ENCODE peak calls at places on chromosome 1, in six cellular contexts. N is hepatocyte, M is transverse colon, T is uterus, W is endodermal cell, P is aorta. F is an unnamed sample.
A peak's percentile ranks its signal among the peaks of the same experiment; 100 is the strongest.

GRCh38 chr1:9262096-9262495 is 27.5 kb downstream of the H6PD start:
- DNase-seq in N (no peak), M (no peak), T (no peak), W (no peak), P (peak; percentile 66), F (no peak)

GRCh38 chr1:109298666-109299086 is 8.1 kb downstream of the MYBPHL start:
- DNase-seq in N (no peak), M (no peak), T (no peak), W (no peak), P (no peak), F (no peak)

GRCh38 chr1:165352442-165353293 is 3.8 kb downstream of the LMX1A start:
- DNase-seq in N (peak; percentile 48), M (peak; percentile 77), T (no peak), W (peak; percentile 82), P (no peak), F (peak; percentile 79)

GRCh38 chr1:200029624-200030074 is 2.1 kb downstream of the NR5A2 start:
- DNase-seq in N (peak; percentile 31), M (no peak), T (no peak), W (peak; percentile 85), P (no peak), F (no peak)

GRCh38 chr1:219324629-219325367 is 151.1 kb downstream of the LYPLAL1 start:
- DNase-seq in N (no peak), M (no peak), T (no peak), W (no peak), P (no peak), F (no peak)

GRCh38 chr1:23928789-23929188 is 15.6 kb upstream of the CNR2 start:
- DNase-seq in N (no peak), M (no peak), T (no peak), W (no peak), P (no peak), F (no peak)

GRCh38 chr1:36323636-36324321 is at the start of gene EVA1B:
- DNase-seq in N (peak; percentile 90), M (peak; percentile 79), T (peak; percentile 83), W (peak; percentile 91), P (peak; percentile 92), F (peak; percentile 66)

GRCh38 chr1:224273651-224274050 is 56.3 kb downstream of the NVL start:
- DNase-seq in N (peak; percentile 61), M (peak; percentile 25), T (no peak), W (no peak), P (no peak), F (no peak)

GRCh38 chr1:42756956-42757891 is 9.6 kb downstream of the P3H1 start:
- DNase-seq in N (peak; percentile 76), M (no peak), T (no peak), W (peak; percentile 75), P (peak; percentile 31), F (peak; percentile 29)

GRCh38 chr1:93828437-93828756 is 50.6 kb downstream of the DNTTIP2 start:
- DNase-seq in N (no peak), M (no peak), T (no peak), W (no peak), P (no peak), F (no peak)

GRCh38 chr1:7705048-7705907 is 65.8 kb upstream of the VAMP3 start:
- DNase-seq in N (peak; percentile 29), M (peak; percentile 37), T (no peak), W (peak; percentile 82), P (no peak), F (peak; percentile 23)

GRCh38 chr1:199685369-199685768 is 342.1 kb upstream of the NR5A2 start:
- DNase-seq in N (peak; percentile 19), M (no peak), T (no peak), W (no peak), P (no peak), F (no peak)

GRCh38 chr1:78284354-78284753 is 206.4 kb upstream of the PTGFR start:
- DNase-seq in N (no peak), M (peak; percentile 21), T (no peak), W (no peak), P (no peak), F (peak; percentile 24)

GRCh38 chr1:3197781-3198316 is 128.8 kb downstream of the PRDM16 start:
- DNase-seq in N (no peak), M (no peak), T (no peak), W (no peak), P (no peak), F (no peak)

GRCh38 chr1:105459759-105460158 is 1596.7 kb upstream of the PRMT6 start:
- DNase-seq in N (no peak), M (no peak), T (no peak), W (no peak), P (no peak), F (no peak)

GRCh38 chr1:112540395-112540794 is 31.6 kb downstream of the WNT2B start:
- DNase-seq in N (no peak), M (no peak), T (no peak), W (no peak), P (no peak), F (no peak)

GRCh38 chr1:201348211-201348566 is 29.3 kb downstream of the TNNT2 start:
- DNase-seq in N (peak; percentile 69), M (peak; percentile 33), T (no peak), W (peak; percentile 92), P (peak; percentile 50), F (peak; percentile 47)

GRCh38 chr1:97654866-97655265 is 266.0 kb downstream of the DPYD start:
- DNase-seq in N (no peak), M (no peak), T (no peak), W (no peak), P (no peak), F (no peak)

GRCh38 chr1:108695515-108695914 is 3.4 kb downstream of the PRPF38B start:
- DNase-seq in N (no peak), M (no peak), T (no peak), W (no peak), P (no peak), F (no peak)

GRCh38 chr1:25666437-25666836 is 49.8 kb downstream of the MAN1C1 start:
- DNase-seq in N (no peak), M (no peak), T (no peak), W (no peak), P (peak; percentile 21), F (no peak)

GRCh38 chr1:93638307-93638847 is 43.3 kb downstream of the BCAR3 start:
- DNase-seq in N (peak; percentile 59), M (no peak), T (no peak), W (no peak), P (no peak), F (no peak)

GRCh38 chr1:97489834-97490233 is 431.0 kb downstream of the DPYD start:
- DNase-seq in N (no peak), M (no peak), T (no peak), W (no peak), P (no peak), F (no peak)

GRCh38 chr1:236748471-236748870 is 46.6 kb upstream of the MTR start:
- DNase-seq in N (no peak), M (no peak), T (no peak), W (no peak), P (no peak), F (no peak)

DNA sequence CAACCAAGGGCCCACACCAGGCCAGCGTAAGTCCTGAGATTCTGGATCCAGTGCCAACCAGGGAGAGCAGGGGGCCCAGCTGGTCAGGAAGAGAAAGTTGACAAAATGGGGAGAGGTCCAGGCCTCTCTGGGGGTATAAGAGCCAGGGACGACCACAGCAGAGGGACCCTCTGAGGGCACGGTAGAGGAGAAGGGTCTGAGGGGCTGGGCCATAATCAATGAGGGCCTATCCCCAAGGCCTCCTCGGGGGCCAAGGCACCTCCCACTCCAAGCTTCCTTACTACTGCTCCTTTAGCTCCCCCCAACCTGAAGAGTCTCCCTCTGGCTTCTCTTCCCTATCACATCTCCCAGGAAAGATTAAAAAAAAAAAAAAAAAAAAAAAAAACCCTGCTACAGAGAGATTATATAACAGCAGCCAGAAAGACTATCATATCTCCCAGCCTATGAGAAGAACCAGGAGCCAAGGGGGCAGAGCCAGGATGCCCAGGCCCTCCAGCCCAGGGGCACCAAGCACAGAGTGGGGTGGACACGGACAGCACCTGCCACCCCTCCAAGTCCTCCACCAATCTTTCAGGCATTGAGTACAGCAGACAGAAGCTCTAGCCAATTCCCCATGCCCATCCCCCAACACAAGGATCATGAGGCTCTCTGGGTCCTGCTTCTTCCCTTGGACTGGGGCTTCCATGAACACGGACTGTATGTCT is 2.7 kb downstream of the MEF2D start:
- DNase-seq in N (no peak), M (peak; percentile 18), T (no peak), W (no peak), P (no peak), F (peak; percentile 40)
- H3K4me1 ChIP-seq in N (peaks cover 45% of the 10 kb centered on the region), M (peaks cover 80% of the 10 kb centered on the region), T (peaks cover 9% of the 10 kb centered on the region), W (peaks cover 11% of the 10 kb centered on the region), P (peaks cover 15% of the 10 kb centered on the region), F (peaks cover 66% of the 10 kb centered on the region)

GRCh38 chr1:44033756-44034155 is 2.5 kb upstream of the SLC6A9 start:
- DNase-seq in N (no peak), M (no peak), T (no peak), W (no peak), P (peak; percentile 50), F (no peak)

GRCh38 chr1:44031051-44031899 is at the start of gene SLC6A9:
- DNase-seq in N (peak; percentile 78), M (peak; percentile 69), T (peak; percentile 83), W (peak; percentile 88), P (peak; percentile 83), F (peak; percentile 75)

GRCh38 chr1:44031900-44032817 is 897 bp upstream of the SLC6A9 start:
- DNase-seq in N (no peak), M (peak; percentile 58), T (no peak), W (no peak), P (peak; percentile 14), F (no peak)

GRCh38 chr1:44034423-44034822 is 3.2 kb upstream of the SLC6A9 start:
- DNase-seq in N (no peak), M (no peak), T (no peak), W (no peak), P (peak; percentile 48), F (no peak)

DNA sequence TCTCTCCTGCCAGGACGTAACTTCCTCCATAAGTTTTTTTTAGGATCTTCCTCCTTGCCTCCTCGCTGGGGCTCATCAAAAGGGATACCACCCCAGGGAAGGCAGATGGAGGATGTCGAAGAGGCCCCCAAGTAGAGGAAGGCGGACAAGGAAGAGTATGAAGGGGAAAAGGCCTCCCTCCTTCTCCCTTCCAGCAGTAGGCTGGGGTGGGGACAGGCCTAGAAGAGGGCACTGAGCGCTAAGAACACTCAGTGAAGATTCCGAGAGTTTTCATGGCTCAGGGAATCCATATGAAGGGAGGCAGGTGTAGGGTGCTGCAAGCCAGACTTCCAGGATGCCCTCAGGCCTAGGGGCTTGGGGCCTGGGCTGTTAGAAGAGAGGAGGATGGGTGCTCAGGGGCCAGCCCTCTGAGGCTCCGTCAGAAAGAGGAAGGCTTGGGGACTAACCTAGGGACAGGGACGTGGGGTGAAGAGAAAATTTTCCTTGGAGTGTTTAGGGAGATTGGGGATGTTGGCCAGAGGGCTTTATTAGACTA is 1.8 kb upstream of the SLC6A9 start:
- DNase-seq in N (no peak), M (no peak), T (no peak), W (no peak), P (peak; percentile 49), F (no peak)
- H3K4me1 ChIP-seq in N (peaks cover 38% of the 10 kb centered on the region), M (peaks cover 44% of the 10 kb centered on the region), T (no peaks in the 10 kb centered on the region), W (peaks cover 13% of the 10 kb centered on the region), P (no peaks in the 10 kb centered on the region), F (peaks cover 31% of the 10 kb centered on the region)

DNA sequence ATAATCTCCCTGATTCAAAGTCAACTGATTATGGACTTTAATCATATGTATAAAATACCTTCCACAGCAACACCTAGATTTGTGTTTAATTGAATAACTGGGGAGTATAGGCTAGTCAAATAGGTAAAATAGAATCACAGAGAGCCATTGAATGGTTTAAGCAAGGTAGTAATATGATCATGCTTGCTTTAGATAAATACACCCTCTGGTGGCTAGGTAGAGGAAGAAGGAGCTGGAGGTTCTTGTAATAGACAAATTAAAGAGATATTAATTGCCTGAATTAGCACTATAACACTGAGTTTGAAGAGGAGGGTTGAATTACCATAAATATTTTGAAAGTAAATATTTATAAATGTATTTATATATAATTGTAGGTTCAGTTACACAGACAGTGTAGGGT is 40.3 kb downstream of the DIRAS3 start:
- DNase-seq in N (peak; percentile 32), M (no peak), T (no peak), W (no peak), P (no peak), F (no peak)
- H3K4me1 ChIP-seq in N (no peaks in the 10 kb centered on the region), M (no peaks in the 10 kb centered on the region), T (no peaks in the 10 kb centered on the region), W (no peaks in the 10 kb centered on the region), P (no peaks in the 10 kb centered on the region), F (no peaks in the 10 kb centered on the region)

GRCh38 chr1:14939527-14940284 is 213.8 kb upstream of the TMEM51 start:
- DNase-seq in N (no peak), M (no peak), T (no peak), W (no peak), P (no peak), F (no peak)
- H3K4me1 ChIP-seq in N (peaks cover 48% of the 10 kb centered on the region), M (peaks cover 8% of the 10 kb centered on the region), T (no peaks in the 10 kb centered on the region), W (peaks cover 5% of the 10 kb centered on the region), P (no peaks in the 10 kb centered on the region), F (no peaks in the 10 kb centered on the region)

F was measured in mucosa of descending colon.